ENCODE peak calls at places on chromosomes 13 and 19, in five cellular contexts. D is SK-N-SH, W is breast epithelium, H is transverse colon, T is HCT116. M is an unnamed sample.

GRCh38 chr19:57803594-57804325 is 11.0 kb downstream of the ZNF552 start:
- DNase-seq in H (peak), W (no peak), T (peak), D (peak), M (no peak)

GRCh38 chr13:26370495-26370990 is 116.6 kb downstream of the CDK8 start:
- DNase-seq in W (no peak), H (no peak), T (no peak), D (no peak), M (no peak)

GRCh38 chr19:17716309-17716929 is 2.9 kb upstream of the MAP1S start:
- DNase-seq in T (no peak), W (no peak), D (no peak), H (no peak), M (no peak)

GRCh38 chr13:99356216-99357089 is 49.3 kb upstream of the GPR183 start:
- DNase-seq in H (peak), D (no peak), W (no peak), T (no peak), M (peak)

GRCh38 chr19:41431426-41432386 is 4.5 kb upstream of the B3GNT8 start:
- DNase-seq in T (no peak), H (no peak), W (no peak), D (no peak), M (no peak)

GRCh38 chr19:44748426-44749254 is at the start of gene BCL3:
- DNase-seq in T (no peak), D (peak), H (peak), W (peak), M (no peak)

GRCh38 chr19:36028313-36029041 is 4.2 kb downstream of the CLIP3 start:
- DNase-seq in H (no peak), T (no peak), W (no peak), D (peak), M (no peak)

GRCh38 chr13:106475852-106476251 is 59.6 kb downstream of the EFNB2 start:
- DNase-seq in D (no peak), H (no peak), W (no peak), T (no peak), M (no peak)

GRCh38 chr19:11203194-11204075 is 6.1 kb upstream of the KANK2 start:
- DNase-seq in T (no peak), D (peak), H (peak), W (peak), M (peak)

GRCh38 chr19:45250832-45251451 is at the start of gene MARK4:
- DNase-seq in H (peak), W (peak), D (peak), T (peak), M (no peak)

GRCh38 chr13:34750078-34750703 is 191.9 kb upstream of the NBEA start:
- DNase-seq in W (no peak), D (peak), H (peak), T (no peak), M (no peak)

GRCh38 chr19:18102916-18103542 is 5.5 kb downstream of the MAST3 start:
- DNase-seq in W (no peak), T (no peak), H (no peak), D (no peak), M (no peak)

GRCh38 chr19:2043864-2044708 is 7.0 kb downstream of the MKNK2 start:
- DNase-seq in H (no peak), D (no peak), T (no peak), W (no peak), M (no peak)

GRCh38 chr13:99275093-99275469 is 16.9 kb upstream of the GPR18 start:
- DNase-seq in H (no peak), D (no peak), T (no peak), W (no peak), M (no peak)

GRCh38 chr13:78604782-78605611 is 1.6 kb upstream of the POU4F1 start:
- DNase-seq in T (no peak), H (no peak), W (no peak), D (peak), M (no peak)

GRCh38 chr13:112722433-112723250 is 32.8 kb downstream of the ATP11A start:
- DNase-seq in H (no peak), D (no peak), W (no peak), T (peak), M (no peak)
- H3K27ac ChIP-seq in H (no peak), D (peak), W (peak), T (peak), M (no peak)

GRCh38 chr13:42064966-42065365 is 16.5 kb downstream of the DGKH start:
- DNase-seq in T (no peak), D (no peak), W (no peak), H (no peak), M (no peak)

GRCh38 chr13:42065414-42065813 is 17.0 kb downstream of the DGKH start:
- DNase-seq in D (no peak), H (no peak), T (no peak), W (no peak), M (no peak)

GRCh38 chr13:42064259-42064658 is 15.8 kb downstream of the DGKH start:
- DNase-seq in W (no peak), D (no peak), T (no peak), H (no peak), M (no peak)

GRCh38 chr13:42063105-42063504 is 14.7 kb downstream of the DGKH start:
- DNase-seq in T (no peak), H (no peak), W (no peak), D (no peak), M (no peak)

DNA sequence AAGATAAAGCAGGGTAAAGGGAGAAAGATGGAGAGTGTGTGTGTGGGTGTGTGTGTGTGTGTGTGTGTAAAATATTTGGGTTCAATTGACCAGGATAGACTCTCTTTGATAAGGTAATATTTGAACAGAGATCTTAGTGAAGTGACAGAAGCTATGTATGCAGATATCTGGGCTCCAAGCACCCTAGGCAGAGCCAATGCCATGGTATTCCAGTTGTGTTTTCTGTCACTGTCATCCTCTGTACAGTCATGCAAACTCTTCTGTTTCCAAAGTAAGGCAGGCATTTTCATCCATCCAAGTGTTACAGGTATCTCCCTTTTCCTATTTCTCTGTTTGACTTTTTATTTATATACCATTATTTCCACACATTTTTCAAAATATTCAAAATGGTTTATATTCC is 13.5 kb downstream of the DGKH start:
- DNase-seq in W (no peak), H (no peak), T (no peak), D (no peak), M (no peak)
- TF ChIP-seq POLR2AphosphoS5 in W (no peak), H (no peak), T (no peak), D (no peak), M (no peak)

DNA sequence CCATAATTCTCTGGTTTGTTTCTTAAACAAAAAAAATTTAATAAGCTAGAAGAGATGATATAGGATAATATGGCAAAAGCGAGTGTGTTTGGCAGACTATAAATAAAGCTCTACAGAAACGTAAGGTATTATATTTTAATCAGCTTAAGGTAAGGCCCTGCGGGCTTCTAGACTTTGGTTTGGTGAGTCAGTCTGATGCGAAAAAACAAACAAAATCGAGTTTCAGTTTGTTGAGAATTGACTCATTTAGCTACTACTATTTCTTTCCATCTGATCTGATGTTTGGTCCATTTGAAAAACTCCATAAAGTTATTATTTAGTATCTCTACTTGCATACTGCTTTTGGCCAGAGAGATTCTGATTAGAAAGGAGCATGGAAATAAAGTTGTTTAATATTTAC is 138.0 kb downstream of the MIPEP start:
- DNase-seq in D (no peak), T (no peak), H (no peak), W (no peak), M (no peak)
- H3K27ac ChIP-seq in D (no peak), T (no peak), H (no peak), W (no peak), M (no peak)

DNA sequence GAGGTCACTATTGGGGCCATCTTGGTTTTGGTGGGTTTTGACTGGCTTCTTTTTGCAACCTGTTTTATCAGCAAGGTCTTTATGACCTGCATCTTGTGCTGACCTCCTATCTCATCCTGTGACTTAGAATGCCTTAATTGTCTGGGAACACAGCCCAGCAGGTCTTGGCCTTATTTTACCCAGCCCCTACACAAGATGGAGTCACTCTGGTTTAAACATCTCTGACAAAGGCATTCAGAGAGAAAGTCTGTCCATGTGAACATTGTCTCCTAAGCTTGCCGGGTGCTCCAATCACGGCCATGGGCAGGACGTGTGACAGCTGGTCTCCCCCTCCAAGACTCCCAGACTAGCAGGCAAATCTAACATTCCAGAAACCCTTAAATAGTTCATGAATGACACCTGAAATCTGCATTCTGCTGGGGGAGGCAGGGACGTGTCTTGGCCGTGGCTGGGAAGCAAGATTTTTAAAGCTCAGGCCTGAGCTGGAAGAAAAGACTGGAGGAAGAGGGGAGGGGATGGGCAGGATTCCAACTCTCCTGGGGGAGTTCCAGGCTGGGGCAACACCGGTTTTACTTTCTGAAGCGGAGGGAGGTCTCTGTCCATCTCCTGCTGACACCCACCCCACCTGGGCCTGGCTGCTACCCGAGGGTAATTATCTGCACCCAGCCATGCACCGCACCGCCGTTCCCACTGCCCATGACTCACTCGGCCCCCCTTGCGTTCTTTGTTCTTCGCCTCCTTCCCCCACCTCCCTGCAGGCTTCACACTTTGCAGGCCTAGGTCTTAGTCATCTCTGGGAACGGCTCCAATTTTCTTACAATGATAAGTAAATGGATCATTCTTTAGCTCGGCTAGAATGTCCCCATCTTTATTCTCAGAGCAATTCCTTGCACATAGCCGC is 11.5 kb upstream of the OR1M1 start:
- DNase-seq in T (peak), D (peak), H (peak), W (peak), M (peak)
- TF ChIP-seq POLR2AphosphoS5 in T (peak), D (peak), H (no peak), W (no peak), M (peak)

GRCh38 chr19:39479916-39480315 is 722 bp upstream of the TIMM50 start:
- DNase-seq in D (no peak), T (no peak), W (no peak), H (no peak), M (no peak)

GRCh38 chr19:39481676-39482075 is 1.0 kb downstream of the TIMM50 start:
- DNase-seq in D (no peak), T (no peak), W (no peak), H (no peak), M (no peak)

GRCh38 chr19:39481229-39481545 is 549 bp downstream of the TIMM50 start:
- DNase-seq in W (no peak), T (no peak), D (no peak), H (no peak), M (no peak)

GRCh38 chr19:39480337-39481228 is at the start of gene TIMM50:
- DNase-seq in W (peak), H (peak), T (peak), D (peak), M (peak)

DNA sequence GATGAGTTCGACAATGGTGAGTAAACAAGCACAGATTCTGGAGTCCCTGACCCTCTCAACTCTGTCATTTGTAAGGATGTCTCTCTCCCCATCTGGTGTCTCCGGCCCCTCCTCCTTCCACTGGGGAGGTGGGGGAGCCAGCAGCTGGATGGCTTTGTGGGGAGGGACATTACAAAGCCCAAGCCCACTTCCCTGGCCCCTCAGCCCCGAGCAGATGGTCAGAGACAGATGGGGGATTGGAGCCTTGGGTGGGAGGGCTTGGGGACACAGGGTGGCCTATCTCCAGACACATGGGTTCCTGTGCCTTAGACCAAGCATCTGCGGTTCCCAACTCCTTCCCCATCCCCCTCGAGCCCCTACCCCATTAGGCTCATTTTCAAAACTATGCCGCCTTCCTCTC is 2.5 kb downstream of the TIMM50 start:
- DNase-seq in H (no peak), T (no peak), D (no peak), W (no peak), M (no peak)
- H3K27ac ChIP-seq in H (no peak), T (no peak), D (no peak), W (no peak), M (no peak)

GRCh38 chr13:52760078-52760477 is 20.5 kb upstream of the CNMD start:
- DNase-seq in W (no peak), T (no peak), D (no peak), H (no peak), M (no peak)
- TF ChIP-seq POLR2AphosphoS5 in W (no peak), T (no peak), D (no peak), H (no peak), M (no peak)

GRCh38 chr13:24273926-24274325 is 35.5 kb upstream of the C1QTNF9 start:
- DNase-seq in D (no peak), W (no peak), H (no peak), T (no peak), M (no peak)
- H3K27ac ChIP-seq in D (no peak), W (no peak), H (peak), T (no peak), M (no peak)

GRCh38 chr19:54444737-54445136 is 4.3 kb upstream of the LENG8 start:
- DNase-seq in W (no peak), D (no peak), T (no peak), H (peak), M (no peak)

GRCh38 chr19:54449701-54450069 is 686 bp downstream of the LENG8 start:
- DNase-seq in T (no peak), H (no peak), D (no peak), W (no peak), M (no peak)

GRCh38 chr19:54448774-54449700 is at the start of gene LENG8:
- DNase-seq in H (peak), D (peak), W (peak), T (peak), M (peak)

GRCh38 chr19:54451331-54451871 is 2.4 kb downstream of the LENG8 start:
- DNase-seq in W (no peak), H (no peak), T (no peak), D (no peak), M (no peak)

GRCh38 chr19:54448037-54448773 is 794 bp upstream of the LENG8 start:
- DNase-seq in H (peak), W (peak), D (peak), T (no peak), M (no peak)
- TF ChIP-seq POLR2AphosphoS5 in H (no peak), W (no peak), D (no peak), T (no peak), M (no peak)